ENCODE peak calls at places on chromosomes 1 and 21, in nine cellular contexts. E is mucosa of descending colon; B is stromal cell of bone marrow; Y is activated T-cell treated with anti-CD3 and anti-CD28 coated beads, Interleukin-2, amount 50 U/mL, for 48 hours; K is stimulated activated CD4-positive, alpha-beta T cell treated with anti-CD3 and anti-CD28 coated beads, Interleukin-2, amount 100 ng/mL, for 48 hours; R is activated CD4-positive, CD25-positive, alpha-beta regulatory T cell; U is GF-D8; S is Peyer's patch; A is tibial nerve. N is an unnamed sample.

GRCh38 chr1:20165522-20165951 is 20.4 kb upstream of the UBXN10 start:
- DNase-seq in E (no peak), B (no peak), Y (peak), K (no peak), R (no peak), U (no peak), S (no peak), A (no peak), N (peak)

GRCh38 chr21:25375675-25376074 is 231.6 kb downstream of the MRPL39 start:
- DNase-seq in E (no peak), B (no peak), Y (no peak), K (no peak), R (no peak), U (no peak), S (no peak), A (no peak), N (no peak)

GRCh38 chr21:23936224-23936623 is 1671.1 kb downstream of the MRPL39 start:
- DNase-seq in E (no peak), B (no peak), Y (no peak), K (no peak), R (no peak), U (no peak), S (no peak), A (no peak), N (peak)

GRCh38 chr1:220385158-220385557 is 112.9 kb upstream of the RAB3GAP2 start:
- DNase-seq in E (no peak), B (no peak), Y (no peak), K (no peak), R (no peak), U (no peak), S (no peak), A (no peak), N (no peak)

GRCh38 chr1:228691926-228692325 is 43.4 kb upstream of the RHOU start:
- DNase-seq in E (no peak), B (peak), Y (no peak), K (no peak), R (no peak), U (no peak), S (no peak), A (no peak), N (peak)

GRCh38 chr1:31394628-31395193 is 18.3 kb upstream of the SERINC2 start:
- DNase-seq in E (peak), B (no peak), Y (peak), K (peak), R (peak), U (peak), S (peak), A (peak), N (peak)

GRCh38 chr1:190226006-190226405 is 251.7 kb downstream of the BRINP3 start:
- DNase-seq in E (no peak), B (no peak), Y (no peak), K (no peak), R (no peak), U (no peak), S (no peak), A (no peak), N (no peak)

GRCh38 chr1:234214129-234214910 is 158.9 kb upstream of the COA6 start:
- DNase-seq in E (no peak), B (no peak), Y (peak), K (peak), R (peak), U (no peak), S (no peak), A (no peak), N (no peak)

GRCh38 chr1:198465201-198466144 is 75.0 kb downstream of the ATP6V1G3 start:
- DNase-seq in E (no peak), B (peak), Y (no peak), K (no peak), R (no peak), U (no peak), S (no peak), A (no peak), N (peak)

GRCh38 chr1:177567393-177567792 is 396.6 kb downstream of the BRINP2 start:
- DNase-seq in E (no peak), B (no peak), Y (no peak), K (no peak), R (no peak), U (no peak), S (no peak), A (no peak), N (peak)

GRCh38 chr1:242427519-242427918 is 97.0 kb downstream of the PLD5 start:
- DNase-seq in E (no peak), B (no peak), Y (no peak), K (no peak), R (no peak), U (no peak), S (no peak), A (no peak), N (no peak)

GRCh38 chr21:34939673-34940321 is 109.3 kb downstream of the RUNX1 start:
- DNase-seq in E (no peak), B (no peak), Y (no peak), K (no peak), R (no peak), U (no peak), S (no peak), A (no peak), N (no peak)

GRCh38 chr1:160086162-160086892 is 5.0 kb downstream of the KCNJ9 start:
- DNase-seq in E (no peak), B (no peak), Y (no peak), K (no peak), R (no peak), U (no peak), S (no peak), A (no peak), N (no peak)

GRCh38 chr1:9033363-9033762 is 7.1 kb upstream of the SLC2A7 start:
- DNase-seq in E (no peak), B (no peak), Y (no peak), K (no peak), R (no peak), U (no peak), S (no peak), A (no peak), N (no peak)

GRCh38 chr1:25685938-25686665 is 69.5 kb downstream of the MAN1C1 start:
- DNase-seq in E (no peak), B (no peak), Y (no peak), K (no peak), R (no peak), U (no peak), S (no peak), A (no peak), N (no peak)

GRCh38 chr21:46641656-46642055 is 6.2 kb downstream of the PRMT2 start:
- DNase-seq in E (no peak), B (no peak), Y (no peak), K (no peak), R (no peak), U (no peak), S (no peak), A (no peak), N (no peak)

GRCh38 chr1:94411217-94411616 is 7.0 kb upstream of the ABCD3 start:
- DNase-seq in E (no peak), B (no peak), Y (no peak), K (no peak), R (no peak), U (no peak), S (no peak), A (no peak), N (no peak)

GRCh38 chr1:91550961-91551360 is 50.3 kb downstream of the CDC7 start:
- DNase-seq in E (no peak), B (no peak), Y (no peak), K (no peak), R (no peak), U (no peak), S (no peak), A (no peak), N (no peak)

GRCh38 chr1:111856411-111857135 is 100.9 kb downstream of the DDX20 start:
- DNase-seq in E (no peak), B (no peak), Y (no peak), K (no peak), R (no peak), U (no peak), S (no peak), A (no peak), N (no peak)

GRCh38 chr1:236623371-236624166 is 19.3 kb upstream of the HEATR1 start:
- DNase-seq in E (no peak), B (no peak), Y (no peak), K (no peak), R (no peak), U (no peak), S (no peak), A (no peak), N (peak)

GRCh38 chr1:93042134-93042821 is 36.8 kb upstream of the MTF2 start:
- DNase-seq in E (no peak), B (no peak), Y (peak), K (no peak), R (peak), U (no peak), S (no peak), A (no peak), N (no peak)

GRCh38 chr21:28215214-28215954 is 777.3 kb downstream of the LTN1 start:
- DNase-seq in E (no peak), B (peak), Y (no peak), K (no peak), R (no peak), U (no peak), S (no peak), A (no peak), N (no peak)

GRCh38 chr1:220684890-220685289 is 5.3 kb upstream of the C1orf115 start:
- DNase-seq in E (no peak), B (no peak), Y (no peak), K (no peak), R (no peak), U (no peak), S (no peak), A (no peak), N (no peak)

GRCh38 chr1:162892916-162893714 is 32.1 kb upstream of the CCDC190 start:
- DNase-seq in E (no peak), B (no peak), Y (no peak), K (no peak), R (no peak), U (peak), S (no peak), A (no peak), N (no peak)

GRCh38 chr1:153348511-153349362 is at the start of gene PGLYRP4:
- DNase-seq in E (no peak), B (no peak), Y (no peak), K (no peak), R (no peak), U (no peak), S (no peak), A (no peak), N (peak)

GRCh38 chr21:10272216-10272615 is 249.2 kb upstream of the TPTE start:
- DNase-seq in E (peak), B (no peak), Y (no peak), K (no peak), R (no peak), U (no peak), S (no peak), A (no peak), N (no peak)

GRCh38 chr1:207830788-207831187 is 78.9 kb downstream of the CD46 start:
- DNase-seq in E (no peak), B (no peak), Y (no peak), K (no peak), R (no peak), U (no peak), S (peak), A (no peak), N (no peak)

GRCh38 chr1:117210831-117211261 is at the start of gene VTCN1:
- DNase-seq in E (peak), B (no peak), Y (no peak), K (no peak), R (no peak), U (no peak), S (peak), A (no peak), N (no peak)

GRCh38 chr1:203165800-203166161 is 9.8 kb downstream of the MYBPH start:
- DNase-seq in E (no peak), B (no peak), Y (no peak), K (no peak), R (no peak), U (no peak), S (no peak), A (no peak), N (no peak)

GRCh38 chr1:156291226-156292061 is 4.0 kb downstream of the GLMP start:
- DNase-seq in E (peak), B (peak), Y (peak), K (no peak), R (no peak), U (no peak), S (peak), A (peak), N (peak)

GRCh38 chr1:36693652-36694051 is 210.9 kb upstream of the CSF3R start:
- DNase-seq in E (no peak), B (no peak), Y (no peak), K (no peak), R (no peak), U (no peak), S (no peak), A (no peak), N (no peak)

GRCh38 chr1:63782982-63783381 is 9.2 kb downstream of the ROR1 start:
- DNase-seq in E (no peak), B (no peak), Y (no peak), K (no peak), R (no peak), U (no peak), S (no peak), A (no peak), N (no peak)